ENCODE peak calls at places on chromosomes 1 and 21, in six cellular contexts. Q is lower leg skin, T is A549, Z is fibroblast of lung, V is fibroblast of pulmonary artery, P is AG10803. K is an unnamed sample.
A peak's percentile ranks its signal among the peaks of the same experiment; 100 is the strongest.

GRCh38 chr21:42300045-42300583 is 15.1 kb downstream of the TFF3 start:
- DNase-seq in Q (no peak), T (no peak), Z (no peak), V (no peak), P (no peak), K (no peak)

GRCh38 chr1:205594846-205595245 is 37.0 kb downstream of the ELK4 start:
- DNase-seq in Q (no peak), T (no peak), Z (no peak), V (no peak), P (no peak), K (no peak)

GRCh38 chr21:26846036-26846931 is 1.1 kb upstream of the ADAMTS1 start:
- DNase-seq in Q (peak; percentile 76), T (no peak), Z (peak; percentile 86), V (peak; percentile 82), P (peak; percentile 80), K (peak; percentile 70)

GRCh38 chr1:207890136-207890738 is 20.7 kb downstream of the CD34 start:
- DNase-seq in Q (peak; percentile 70), T (no peak), Z (peak; percentile 70), V (peak; percentile 98), P (peak; percentile 96), K (peak; percentile 86)

GRCh38 chr21:34075760-34076159 is 2.4 kb downstream of the MRPS6 start:
- DNase-seq in Q (no peak), T (no peak), Z (peak; percentile 29), V (no peak), P (no peak), K (peak; percentile 46)

GRCh38 chr1:12019858-12020509 is 686 bp downstream of the MIIP start:
- DNase-seq in Q (peak; percentile 23), T (no peak), Z (no peak), V (peak; percentile 35), P (no peak), K (peak; percentile 34)

GRCh38 chr1:223654083-223654482 is 11.4 kb downstream of the CAPN8 start:
- DNase-seq in Q (no peak), T (peak; percentile 55), Z (no peak), V (no peak), P (no peak), K (no peak)

GRCh38 chr1:90761781-90762589 is 44.9 kb upstream of the BARHL2 start:
- DNase-seq in Q (no peak), T (no peak), Z (no peak), V (no peak), P (no peak), K (no peak)

GRCh38 chr1:67274623-67275325 is 32.9 kb upstream of the IL12RB2 start:
- DNase-seq in Q (no peak), T (no peak), Z (no peak), V (no peak), P (no peak), K (no peak)

GRCh38 chr1:206002833-206003532 is at the start of gene RAB7B:
- DNase-seq in Q (peak; percentile 83), T (peak; percentile 30), Z (peak; percentile 69), V (peak; percentile 81), P (peak; percentile 72), K (peak; percentile 68)

GRCh38 chr1:200464784-200465400 is 55.1 kb upstream of the ZNF281 start:
- DNase-seq in Q (no peak), T (no peak), Z (no peak), V (no peak), P (no peak), K (no peak)

GRCh38 chr1:26289158-26290059 is 9.5 kb downstream of the SH3BGRL3 start:
- DNase-seq in Q (no peak), T (no peak), Z (no peak), V (no peak), P (no peak), K (no peak)

GRCh38 chr1:226987623-226988336 is 47.7 kb downstream of the COQ8A start:
- DNase-seq in Q (no peak), T (no peak), Z (no peak), V (no peak), P (no peak), K (no peak)

GRCh38 chr21:18759267-18759666 is 355.7 kb upstream of the TMPRSS15 start:
- DNase-seq in Q (no peak), T (no peak), Z (no peak), V (no peak), P (no peak), K (no peak)

DNA sequence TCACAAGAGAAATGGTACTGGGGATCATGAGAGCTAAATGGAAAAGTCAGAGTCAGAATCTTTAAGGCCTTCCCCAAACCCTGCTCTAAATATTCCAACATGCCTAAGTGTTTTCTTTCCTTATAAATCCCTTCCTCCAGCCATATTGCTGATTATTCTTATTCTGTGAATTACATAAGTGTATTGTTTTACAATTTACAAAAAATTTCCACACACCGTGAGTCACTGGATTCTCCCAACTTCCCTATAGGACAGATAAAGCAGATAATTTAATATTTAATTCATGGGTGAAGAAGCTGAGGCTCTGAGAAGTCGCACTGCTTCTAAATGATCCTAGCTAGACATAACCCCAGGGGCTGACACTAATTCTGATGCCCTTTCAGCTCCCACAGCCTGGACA is 243.3 kb upstream of the JUN start:
- DNase-seq in Q (no peak), T (no peak), Z (peak; percentile 17), V (peak; percentile 56), P (peak; percentile 40), K (no peak)
- H3K4me3 ChIP-seq in Q (no peak overlapping the region), T (no peak overlapping the region), Z (no peak overlapping the region), V (no peak overlapping the region), P (no peak overlapping the region), K (no peak overlapping the region)

GRCh38 chr1:183027031-183027430 is 3.8 kb downstream of the LAMC1 start:
- DNase-seq in Q (no peak), T (no peak), Z (no peak), V (peak; percentile 34), P (peak; percentile 36), K (peak; percentile 40)

GRCh38 chr1:183023601-183024351 is 556 bp downstream of the LAMC1 start:
- DNase-seq in Q (peak; percentile 46), T (peak; percentile 86), Z (peak; percentile 52), V (peak; percentile 60), P (peak; percentile 42), K (peak; percentile 60)

GRCh38 chr1:183024352-183025337 is 1.4 kb downstream of the LAMC1 start:
- DNase-seq in Q (no peak), T (no peak), Z (peak; percentile 41), V (peak; percentile 43), P (peak; percentile 28), K (peak; percentile 44)

GRCh38 chr1:183027791-183028190 is 4.6 kb downstream of the LAMC1 start:
- DNase-seq in Q (no peak), T (no peak), Z (no peak), V (no peak), P (no peak), K (no peak)

DNA sequence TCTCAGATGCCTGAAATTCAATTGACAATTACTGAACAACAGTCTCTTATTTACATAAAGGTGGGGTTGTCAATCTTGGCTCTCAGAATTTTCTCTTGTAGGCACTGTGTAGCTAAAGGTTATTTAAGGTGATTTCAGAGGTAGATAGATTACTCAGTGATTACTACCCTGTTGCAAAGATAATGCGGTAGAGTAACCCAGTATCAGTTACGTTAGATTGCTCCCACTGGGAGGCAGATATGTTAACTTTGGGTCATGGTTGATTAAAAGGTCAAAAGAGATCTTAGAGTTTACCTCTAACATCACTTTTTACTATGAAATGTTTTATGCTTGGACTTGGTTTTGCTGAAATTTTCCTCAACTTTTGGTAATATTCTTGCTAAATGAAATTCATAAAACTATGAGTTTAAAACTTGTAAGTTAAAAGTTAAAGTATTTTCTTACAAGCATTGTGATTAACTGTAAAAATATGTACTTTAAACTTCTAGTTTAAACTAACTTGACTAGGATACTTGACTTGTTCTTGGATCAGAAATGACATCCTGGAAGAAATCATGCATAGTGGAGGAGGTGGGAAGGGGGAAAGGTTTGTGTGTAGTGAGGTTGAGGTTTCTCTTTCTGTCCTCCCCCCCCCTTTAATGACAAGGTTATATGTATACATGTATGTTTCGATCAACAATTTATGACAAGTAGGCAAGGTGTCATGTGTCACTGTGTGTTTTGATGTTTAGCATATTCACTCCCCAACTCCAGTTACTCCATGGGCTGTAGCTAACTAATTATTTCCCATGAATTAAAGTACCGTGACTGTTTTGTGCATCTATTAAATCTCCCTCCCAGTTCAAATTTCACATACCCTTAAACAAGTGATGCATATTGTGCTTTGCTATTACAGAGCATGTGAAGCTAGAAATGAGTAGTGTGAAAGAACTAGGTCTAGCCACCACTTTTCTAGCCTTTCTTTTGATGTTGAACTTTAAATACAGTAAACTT is 2.9 kb downstream of the LAMC1 start:
- DNase-seq in Q (no peak), T (no peak), Z (peak; percentile 43), V (no peak), P (peak; percentile 35), K (peak; percentile 25)
- H3K4me3 ChIP-seq in Q (no peak overlapping the region), T (peak overlapping the region; percentile 76), Z (peak overlapping the region; percentile 93), V (peak overlapping the region; percentile 82), P (peak overlapping the region; percentile 91), K (peak overlapping the region; percentile 85)

GRCh38 chr1:202811296-202812175 is 782 bp downstream of the PCAT6 start:
- DNase-seq in Q (no peak), T (no peak), Z (peak; percentile 8), V (no peak), P (no peak), K (no peak)

GRCh38 chr1:202812176-202813026 is 1.6 kb downstream of the PCAT6 start:
- DNase-seq in Q (no peak), T (no peak), Z (no peak), V (no peak), P (no peak), K (no peak)

GRCh38 chr1:202810193-202810614 is 550 bp upstream of the PCAT6 start:
- DNase-seq in Q (no peak), T (no peak), Z (no peak), V (no peak), P (no peak), K (no peak)

GRCh38 chr1:202809597-202810159 is 1.1 kb upstream of the PCAT6 start:
- DNase-seq in Q (no peak), T (no peak), Z (no peak), V (no peak), P (no peak), K (no peak)

GRCh38 chr1:202810615-202811295 is at the start of gene PCAT6:
- DNase-seq in Q (peak; percentile 95), T (peak; percentile 95), Z (peak; percentile 97), V (peak; percentile 96), P (peak; percentile 97), K (peak; percentile 96)
- H3K4me3 ChIP-seq in Q (peak within 1 kb of the TSS; percentile 62), T (peak within 1 kb of the TSS; percentile 69), Z (peak within 1 kb of the TSS; percentile 72), V (peak within 1 kb of the TSS; percentile 69), P (peak within 1 kb of the TSS; percentile 85), K (peak within 1 kb of the TSS; percentile 84)

DNA sequence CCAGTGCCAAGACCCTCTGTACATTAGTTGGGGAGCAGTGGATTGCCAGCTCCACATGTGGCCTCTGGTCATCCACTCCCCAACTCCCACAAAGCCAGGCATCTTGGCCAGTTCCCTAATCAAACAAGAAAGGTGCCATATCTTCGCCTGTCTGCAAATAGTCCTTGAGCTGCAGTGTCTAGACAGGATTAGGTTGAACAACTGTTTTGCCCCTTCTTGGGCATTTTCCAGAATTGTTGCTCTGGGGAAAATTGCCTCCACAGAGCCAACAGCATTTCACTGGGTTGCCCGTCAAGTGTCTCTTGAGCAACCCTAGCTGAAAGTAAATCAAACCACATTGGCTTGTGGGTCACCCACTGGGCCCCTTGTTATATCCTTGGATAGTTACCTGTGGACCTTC is 109.3 kb downstream of the GDAP2 start:
- DNase-seq in Q (no peak), T (no peak), Z (no peak), V (no peak), P (no peak), K (no peak)
- H3K4me3 ChIP-seq in Q (no peak overlapping the region), T (no peak overlapping the region), Z (no peak overlapping the region), V (no peak overlapping the region), P (no peak overlapping the region), K (no peak overlapping the region)